ENCODE peak calls at places on chromosome 15, in eight cellular contexts. E, U, P, R, O, W, X and J are unnamed samples.
A peak's percentile ranks its signal among the peaks of the same experiment; 100 is the strongest.

GRCh38 chr15:55526559-55527036 is 18.6 kb upstream of the DNAAF4 start:
- DNase-seq in X (peak; percentile 64), O (no peak), W (peak; percentile 74), E (peak; percentile 20), P (peak; percentile 41), R (peak; percentile 30), U (no peak), J (no peak)

GRCh38 chr15:71337197-71337845 is 222.1 kb downstream of the THSD4 start:
- DNase-seq in O (no peak), R (no peak), U (no peak), X (no peak), P (no peak), W (peak; percentile 12), E (no peak), J (no peak)

GRCh38 chr15:70245932-70246622 is 148.4 kb upstream of the TLE3 start:
- DNase-seq in U (peak; percentile 66), W (no peak), E (peak; percentile 29), X (no peak), P (no peak), O (no peak), R (no peak), J (peak; percentile 59)

GRCh38 chr15:99125061-99125990 is 20.4 kb downstream of the SYNM start:
- DNase-seq in X (peak; percentile 73), W (no peak), P (no peak), O (no peak), U (no peak), R (no peak), E (no peak), J (no peak)

GRCh38 chr15:29570121-29570930 is 251.9 kb downstream of the TJP1 start:
- DNase-seq in U (no peak), P (no peak), W (peak; percentile 2), X (peak; percentile 31), E (no peak), O (no peak), R (no peak), J (no peak)

GRCh38 chr15:41241251-41241964 is 10.3 kb downstream of the CHP1 start:
- DNase-seq in W (peak; percentile 4), O (no peak), R (no peak), E (no peak), X (peak; percentile 86), U (no peak), P (no peak), J (no peak)

GRCh38 chr15:61755461-61755860 is 304.8 kb downstream of the VPS13C start:
- DNase-seq in O (no peak), X (no peak), W (no peak), E (no peak), P (no peak), U (no peak), R (no peak), J (no peak)

GRCh38 chr15:78193731-78194567 is 40.4 kb downstream of the ACSBG1 start:
- DNase-seq in P (no peak), O (no peak), X (no peak), R (no peak), W (no peak), E (no peak), U (no peak), J (peak; percentile 64)

GRCh38 chr15:47717036-47717611 is at the start of gene SEMA6D:
- DNase-seq in X (peak; percentile 18), W (peak; percentile 77), E (peak; percentile 64), U (peak; percentile 85), O (no peak), P (peak; percentile 27), R (peak; percentile 54), J (peak; percentile 83)

GRCh38 chr15:70248116-70249025 is 150.7 kb upstream of the TLE3 start:
- DNase-seq in E (no peak), X (no peak), U (peak; percentile 51), R (no peak), P (no peak), W (no peak), O (no peak), J (no peak)

GRCh38 chr15:85525755-85526154 is 145.4 kb downstream of the AKAP13 start:
- DNase-seq in X (no peak), R (no peak), U (no peak), E (no peak), O (no peak), P (no peak), W (no peak), J (no peak)

GRCh38 chr15:41892621-41893421 is 1.0 kb downstream of the SPTBN5 start:
- DNase-seq in W (no peak), X (no peak), O (peak; percentile 23), U (no peak), R (no peak), P (no peak), E (no peak), J (peak; percentile 66)

GRCh38 chr15:45347989-45348388 is 30.4 kb downstream of the GATM start:
- DNase-seq in P (no peak), U (no peak), W (no peak), E (no peak), R (no peak), O (no peak), X (no peak), J (no peak)

GRCh38 chr15:48536681-48537091 is 108.8 kb downstream of the FBN1 start:
- DNase-seq in W (peak; percentile 84), U (no peak), R (no peak), O (no peak), P (no peak), X (peak; percentile 74), E (peak; percentile 37), J (no peak)

GRCh38 chr15:25172691-25173090 is 217.9 kb downstream of the SNRPN start:
- DNase-seq in R (no peak), O (no peak), P (no peak), X (no peak), E (no peak), W (no peak), U (peak; percentile 31), J (no peak)

GRCh38 chr15:88833196-88833595 is 30.0 kb downstream of the ACAN start:
- DNase-seq in O (no peak), W (no peak), E (no peak), U (no peak), R (no peak), X (no peak), P (no peak), J (no peak)

GRCh38 chr15:70535955-70536338 is 227.4 kb downstream of the UACA start:
- DNase-seq in P (no peak), W (no peak), X (no peak), U (no peak), O (no peak), R (no peak), E (no peak), J (peak; percentile 37)

GRCh38 chr15:100879461-100880138 is at the start of gene ALDH1A3:
- DNase-seq in U (peak; percentile 78), P (peak; percentile 34), W (peak; percentile 57), O (no peak), R (peak; percentile 16), X (peak; percentile 53), E (no peak), J (no peak)

GRCh38 chr15:41487376-41487775 is 6.3 kb upstream of the ITPKA start:
- DNase-seq in P (no peak), O (no peak), W (no peak), R (no peak), U (no peak), E (no peak), X (peak; percentile 62), J (no peak)

GRCh38 chr15:49678655-49679054 is 57.8 kb downstream of the DTWD1 start:
- DNase-seq in W (peak; percentile 58), R (no peak), U (no peak), P (no peak), X (no peak), O (no peak), E (no peak), J (no peak)

GRCh38 chr15:91338763-91339162 is 238.7 kb downstream of the SV2B start:
- DNase-seq in P (no peak), O (no peak), E (no peak), X (no peak), W (peak; percentile 51), R (no peak), U (no peak), J (no peak)

GRCh38 chr15:27589782-27590181 is 509.3 kb downstream of the OCA2 start:
- DNase-seq in P (no peak), O (no peak), R (no peak), E (no peak), U (no peak), X (no peak), W (no peak), J (no peak)

GRCh38 chr15:33074942-33075341 is 119.6 kb downstream of the FMN1 start:
- DNase-seq in E (no peak), O (no peak), R (no peak), W (no peak), U (no peak), P (peak; percentile 6), X (no peak), J (no peak)